ENCODE peak calls at places on chromosomes 13 and 19, in four cellular contexts. A is GM12878, U is K562, E is HepG2. X is an unnamed sample.

GRCh38 chr19:18613589-18614234 is 1.0 kb downstream of the TMEM59L start:
- DNase-seq in A (no peak), U (no peak), E (no peak), X (no peak)

GRCh38 chr19:28419312-28419711 is 793.6 kb downstream of the UQCRFS1 start:
- DNase-seq in A (no peak), U (no peak), E (no peak), X (no peak)

GRCh38 chr19:2848625-2849024 is 7.3 kb downstream of the ZNF555 start:
- DNase-seq in A (no peak), U (no peak), E (no peak), X (no peak)

GRCh38 chr13:102197193-102197592 is 204.7 kb downstream of the FGF14 start:
- DNase-seq in A (no peak), U (no peak), E (peak; percentile 1), X (peak; percentile 9)

GRCh38 chr13:44306401-44307192 is 67.0 kb upstream of the SERP2 start:
- DNase-seq in A (no peak), U (no peak), E (no peak), X (peak; percentile 94)

GRCh38 chr19:2394054-2394668 is 33.2 kb downstream of the TIMM13 start:
- DNase-seq in A (peak; percentile 38), U (no peak), E (peak; percentile 53), X (no peak)

GRCh38 chr13:50208826-50209335 is 193.6 kb downstream of the KCNRG start:
- DNase-seq in A (no peak), U (peak; percentile 89), E (peak; percentile 12), X (peak; percentile 54)

GRCh38 chr13:113273856-113274590 is 23.0 kb upstream of the LAMP1 start:
- DNase-seq in A (no peak), U (peak; percentile 58), E (no peak), X (no peak)

GRCh38 chr13:30892966-30893365 is 13.1 kb upstream of the MEDAG start:
- DNase-seq in A (no peak), U (peak; percentile 34), E (peak; percentile 17), X (peak; percentile 53)

GRCh38 chr13:67070306-67070705 is 159.8 kb downstream of the PCDH9 start:
- DNase-seq in A (no peak), U (no peak), E (no peak), X (no peak)

GRCh38 chr13:97111705-97112104 is 110.4 kb upstream of the MBNL2 start:
- DNase-seq in A (no peak), U (no peak), E (no peak), X (no peak)

GRCh38 chr13:59776924-59777690 is 386.6 kb downstream of the DIAPH3 start:
- DNase-seq in A (peak; percentile 17), U (no peak), E (no peak), X (no peak)

GRCh38 chr19:2780284-2780683 is 2.8 kb downstream of the SGTA start:
- DNase-seq in A (no peak), U (no peak), E (no peak), X (no peak)

GRCh38 chr13:109684836-109685602 is 101.4 kb downstream of the IRS2 start:
- DNase-seq in A (no peak), U (no peak), E (no peak), X (no peak)

GRCh38 chr13:21673592-21674270 is 2.9 kb downstream of the FGF9 start:
- DNase-seq in A (no peak), U (peak; percentile 17), E (no peak), X (peak; percentile 36)

GRCh38 chr19:6813659-6814058 is 41.2 kb downstream of the VAV1 start:
- DNase-seq in A (no peak), U (no peak), E (no peak), X (no peak)

GRCh38 chr19:40610396-40611064 is 9.4 kb downstream of the LTBP4 start:
- DNase-seq in A (no peak), U (no peak), E (no peak), X (no peak)

GRCh38 chr19:17246681-17247425 is 1.1 kb upstream of the NR2F6 start:
- DNase-seq in A (no peak), U (peak; percentile 47), E (peak; percentile 80), X (no peak)

GRCh38 chr19:1355974-1356865 is 27.5 kb upstream of the NDUFS7 start:
- DNase-seq in A (no peak), U (no peak), E (no peak), X (no peak)
- TF ChIP-seq BHLHE40 in A (no peak), U (no peak), E (no peak), X (no peak)

GRCh38 chr13:86946734-86947133 is 724.4 kb upstream of the SLITRK5 start:
- DNase-seq in A (no peak), U (no peak), E (no peak), X (no peak)

GRCh38 chr13:86945596-86945995 is 725.6 kb upstream of the SLITRK5 start:
- DNase-seq in A (no peak), U (no peak), E (no peak), X (no peak)
- TF ChIP-seq MYC in A (no peak), U (no peak), E (no peak), X (no peak)

GRCh38 chr19:54724644-54725043 is 402 bp downstream of the KIR3DL3 start:
- DNase-seq in A (no peak), U (no peak), E (no peak), X (no peak)

GRCh38 chr19:54727562-54727961 is 3.3 kb downstream of the KIR3DL3 start:
- DNase-seq in A (no peak), U (no peak), E (no peak), X (no peak)

GRCh38 chr19:54728167-54728566 is 3.9 kb downstream of the KIR3DL3 start:
- DNase-seq in A (no peak), U (no peak), E (no peak), X (no peak)

GRCh38 chr19:54725321-54725720 is 1.1 kb downstream of the KIR3DL3 start:
- DNase-seq in A (no peak), U (no peak), E (no peak), X (no peak)

DNA sequence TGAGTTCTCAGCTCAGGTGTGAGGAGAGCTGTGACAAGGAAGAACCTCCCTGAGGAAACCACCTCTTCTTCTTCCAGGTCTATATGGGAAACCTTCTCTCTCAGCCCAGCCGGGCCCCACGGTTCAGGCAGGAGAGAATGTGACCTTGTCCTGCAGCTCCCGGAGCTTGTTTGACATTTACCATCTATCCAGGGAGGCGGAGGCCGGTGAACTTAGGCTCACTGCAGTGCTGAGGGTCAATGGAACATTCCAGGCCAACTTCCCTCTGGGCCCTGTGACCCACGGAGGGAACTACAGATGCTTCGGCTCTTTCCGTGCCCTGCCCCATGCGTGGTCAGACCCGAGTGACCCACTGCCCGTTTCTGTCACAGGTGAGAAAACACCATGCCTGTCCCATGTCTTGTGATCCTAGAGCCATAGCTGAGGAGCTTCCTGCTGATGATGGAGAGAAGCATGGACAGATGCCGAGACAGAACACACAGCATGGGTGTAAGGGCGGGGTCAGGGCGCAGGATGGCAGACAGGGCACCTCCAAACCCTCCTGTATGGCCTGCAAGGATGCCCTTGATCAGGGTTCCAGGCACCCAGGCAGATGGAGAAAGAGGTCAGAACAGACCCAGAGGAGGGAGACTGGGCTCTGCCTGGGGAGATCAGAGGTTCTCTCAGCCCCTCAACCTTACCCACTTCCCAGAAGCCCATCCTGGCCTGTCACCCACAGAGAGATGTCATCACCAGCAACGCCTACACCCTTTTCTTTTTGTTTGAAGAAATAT is 5.4 kb downstream of the KIR3DL3 start:
- DNase-seq in A (no peak), U (no peak), E (no peak), X (no peak)
- H3K9me3 ChIP-seq in A (no peaks in the 10 kb centered on the region), U (no peaks in the 10 kb centered on the region), E (no peaks in the 10 kb centered on the region), X (no peaks in the 10 kb centered on the region)

DNA sequence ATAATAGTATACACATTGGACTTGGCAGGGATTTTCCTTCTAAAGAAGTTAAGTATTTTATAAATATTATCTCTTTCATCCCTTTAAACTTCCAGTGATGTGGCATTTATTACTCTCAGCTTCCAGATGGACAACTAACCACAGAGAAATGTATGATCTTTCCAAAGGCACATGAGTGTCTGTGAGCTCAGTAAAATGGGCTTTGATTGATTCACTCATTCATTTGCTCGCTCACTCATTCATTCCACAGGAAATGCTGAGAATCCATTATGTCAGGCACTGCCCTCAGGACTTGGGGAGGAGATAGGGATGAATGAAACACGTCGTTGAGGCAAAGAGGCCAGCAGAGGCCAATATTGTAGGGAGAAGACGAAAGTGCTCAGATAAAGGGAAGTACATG is 359.4 kb downstream of the EFNB2 start:
- DNase-seq in A (no peak), U (no peak), E (no peak), X (no peak)
- TF ChIP-seq BHLHE40 in A (no peak), U (no peak), E (no peak), X (no peak)

GRCh38 chr13:25803626-25804025 is 248.2 kb downstream of the SHISA2 start:
- DNase-seq in A (no peak), U (no peak), E (no peak), X (no peak)
- TF ChIP-seq MYC in A (no peak), U (no peak), E (no peak), X (no peak)

GRCh38 chr19:56525214-56525860 is 13.4 kb upstream of the ZFP28 start:
- DNase-seq in A (no peak), U (no peak), E (no peak), X (no peak)
- H3K9me3 ChIP-seq in A (peaks cover 4% of the 10 kb centered on the region), U (peaks cover 2% of the 10 kb centered on the region), E (peaks cover 99% of the 10 kb centered on the region), X (peaks cover 88% of the 10 kb centered on the region)

GRCh38 chr13:27968316-27969072 is 621 bp downstream of the CDX2 start:
- DNase-seq in A (no peak), U (no peak), E (no peak), X (peak; percentile 36)

GRCh38 chr13:27969866-27970229 is 733 bp upstream of the CDX2 start:
- DNase-seq in A (no peak), U (no peak), E (no peak), X (no peak)

GRCh38 chr13:27967736-27968315 is 1.3 kb downstream of the CDX2 start:
- DNase-seq in A (no peak), U (no peak), E (no peak), X (no peak)

GRCh38 chr13:27970382-27971235 is 1.5 kb upstream of the CDX2 start:
- DNase-seq in A (no peak), U (no peak), E (no peak), X (no peak)

DNA sequence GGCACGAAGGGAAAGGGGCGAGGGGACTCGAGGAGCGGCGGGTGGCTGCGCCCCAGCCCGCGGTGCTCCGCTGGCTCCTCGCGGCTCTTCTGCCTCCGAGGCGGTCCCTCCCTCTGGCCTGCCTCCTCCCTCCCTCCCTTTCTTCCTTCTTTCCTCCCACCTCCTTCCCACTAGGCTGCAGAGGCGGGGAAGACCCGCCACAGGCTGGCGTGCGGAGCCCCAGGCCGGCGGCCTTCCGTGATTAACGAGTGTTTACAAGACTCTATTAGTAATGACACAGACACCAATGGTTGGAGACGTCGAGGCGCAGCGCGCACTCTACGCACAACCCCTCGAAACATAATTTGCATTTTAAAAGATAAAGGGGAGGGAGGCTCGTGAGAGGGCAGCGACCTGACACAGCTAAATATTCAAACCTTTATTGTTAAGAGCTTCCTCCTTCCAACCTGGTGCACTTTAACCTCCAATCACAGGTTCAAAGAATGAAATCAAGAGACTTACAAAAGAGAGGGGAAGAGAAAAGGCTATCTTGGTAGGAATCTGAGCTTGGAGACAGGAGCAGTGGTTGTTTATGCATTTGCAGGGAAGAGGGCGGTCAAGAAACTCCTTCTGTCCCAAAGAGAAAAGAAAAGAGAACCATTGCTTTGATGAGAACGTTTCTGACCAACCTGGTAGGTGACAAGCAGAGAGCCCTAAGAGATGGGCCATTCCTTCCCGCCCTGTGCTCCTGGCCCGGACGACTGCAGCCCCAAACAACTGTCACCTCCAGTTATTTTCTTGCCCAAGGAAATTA is at the start of gene CDX2:
- DNase-seq in A (no peak), U (no peak), E (no peak), X (peak; percentile 16)
- TF ChIP-seq BHLHE40 in A (no peak), U (no peak), E (no peak), X (no peak)

X was measured in A549.